ENCODE peak calls at places on chromosomes 6 and 20, in nine cellular contexts. B is stomach; K is HCT116; M is thoracic aorta; P is Peyer's patch; Z is effector memory CD4-positive, alpha-beta T cell; R is MM.1S; N is GM06990; G is IMR-90. Y is an unnamed sample. For H3K27me3, the result is how much of the 10 kb centered on the place peaks cover.

GRCh38 chr6:10759884-10760329 is 12.3 kb downstream of the TMEM14B start:
- DNase-seq in B (no peak), K (peak), M (no peak), P (no peak), Z (no peak), R (no peak), N (no peak), G (peak), Y (peak)

GRCh38 chr6:16058188-16058780 is 70.6 kb upstream of the MYLIP start:
- DNase-seq in B (peak), K (no peak), M (no peak), P (no peak), Z (no peak), R (peak), N (no peak), G (no peak), Y (no peak)

GRCh38 chr20:50302463-50303041 is 111.9 kb downstream of the CEBPB start:
- DNase-seq in B (no peak), K (no peak), M (no peak), P (no peak), Z (no peak), R (no peak), N (no peak), G (peak), Y (peak)

GRCh38 chr20:32541917-32542615 is 43.1 kb downstream of the NOL4L start:
- DNase-seq in B (no peak), K (no peak), M (no peak), P (no peak), Z (no peak), R (no peak), N (no peak), G (no peak), Y (no peak)

GRCh38 chr6:25930532-25931410 is at the start of gene SLC17A2:
- DNase-seq in B (no peak), K (no peak), M (no peak), P (no peak), Z (no peak), R (no peak), N (no peak), G (no peak), Y (no peak)

GRCh38 chr6:166862978-166863530 is 93.3 kb downstream of the RNASET2 start:
- DNase-seq in B (no peak), K (no peak), M (no peak), P (no peak), Z (no peak), R (no peak), N (no peak), G (no peak), Y (no peak)

GRCh38 chr6:90478278-90478677 is 108.6 kb downstream of the MAP3K7 start:
- DNase-seq in B (no peak), K (no peak), M (no peak), P (no peak), Z (no peak), R (no peak), N (no peak), G (no peak), Y (no peak)

GRCh38 chr6:157019733-157020132 is 242.6 kb downstream of the ARID1B start:
- DNase-seq in B (no peak), K (no peak), M (no peak), P (no peak), Z (no peak), R (peak), N (no peak), G (peak), Y (peak)

GRCh38 chr20:59015812-59016711 is 3.2 kb upstream of the TUBB1 start:
- DNase-seq in B (no peak), K (no peak), M (no peak), P (peak), Z (no peak), R (no peak), N (no peak), G (no peak), Y (no peak)

GRCh38 chr6:27650620-27651370 is 177.9 kb upstream of the ZNF184 start:
- DNase-seq in B (no peak), K (peak), M (no peak), P (no peak), Z (no peak), R (no peak), N (peak), G (peak), Y (peak)

GRCh38 chr6:90425161-90425641 is 128.6 kb upstream of the BACH2 start:
- DNase-seq in B (no peak), K (no peak), M (no peak), P (no peak), Z (no peak), R (peak), N (peak), G (no peak), Y (no peak)

GRCh38 chr6:26363882-26364825 is 844 bp upstream of the BTN3A2 start:
- DNase-seq in B (no peak), K (no peak), M (no peak), P (no peak), Z (no peak), R (no peak), N (no peak), G (no peak), Y (peak)

GRCh38 chr6:163260111-163260895 is 154.2 kb upstream of the QKI start:
- DNase-seq in B (no peak), K (no peak), M (no peak), P (no peak), Z (no peak), R (no peak), N (no peak), G (no peak), Y (peak)

GRCh38 chr6:67976486-67976885 is 658.6 kb upstream of the ADGRB3 start:
- DNase-seq in B (no peak), K (no peak), M (no peak), P (no peak), Z (no peak), R (no peak), N (no peak), G (no peak), Y (no peak)

GRCh38 chr20:23588434-23589403 is 17.0 kb downstream of the CST9 start:
- DNase-seq in B (no peak), K (no peak), M (no peak), P (no peak), Z (no peak), R (no peak), N (no peak), G (no peak), Y (no peak)

GRCh38 chr20:37310951-37311350 is 21.5 kb downstream of the MANBAL start:
- DNase-seq in B (no peak), K (no peak), M (no peak), P (no peak), Z (no peak), R (no peak), N (no peak), G (no peak), Y (no peak)

GRCh38 chr6:41352907-41353306 is 17.5 kb downstream of the NCR2 start:
- DNase-seq in B (no peak), K (no peak), M (no peak), P (no peak), Z (no peak), R (no peak), N (no peak), G (no peak), Y (no peak)

GRCh38 chr6:26156105-26156849 is 69.0 kb downstream of the HFE start:
- DNase-seq in B (peak), K (peak), M (peak), P (peak), Z (peak), R (peak), N (peak), G (peak), Y (peak)

GRCh38 chr6:34276191-34276590 is 27.4 kb upstream of the SMIM29 start:
- DNase-seq in B (no peak), K (no peak), M (no peak), P (no peak), Z (no peak), R (no peak), N (no peak), G (no peak), Y (no peak)

GRCh38 chr6:20038385-20038784 is 173.9 kb downstream of the MBOAT1 start:
- DNase-seq in B (no peak), K (no peak), M (no peak), P (no peak), Z (no peak), R (no peak), N (no peak), G (no peak), Y (no peak)

GRCh38 chr6:41939848-41940758 is 1.5 kb downstream of the CCND3 start:
- DNase-seq in B (peak), K (no peak), M (no peak), P (no peak), Z (no peak), R (no peak), N (no peak), G (peak), Y (peak)

GRCh38 chr20:23049933-23050838 is 714 bp upstream of the THBD start:
- DNase-seq in B (peak), K (no peak), M (no peak), P (no peak), Z (no peak), R (no peak), N (peak), G (no peak), Y (peak)

GRCh38 chr6:44219053-44219814 is 2.5 kb downstream of the MYMX start:
- DNase-seq in B (peak), K (no peak), M (peak), P (peak), Z (no peak), R (peak), N (peak), G (peak), Y (peak)

GRCh38 chr20:32285621-32286334 is 8.3 kb downstream of the KIF3B start:
- DNase-seq in B (no peak), K (no peak), M (no peak), P (no peak), Z (peak), R (peak), N (peak), G (peak), Y (peak)

GRCh38 chr6:5713519-5713918 is 293.2 kb downstream of the NRN1 start:
- DNase-seq in B (no peak), K (no peak), M (no peak), P (no peak), Z (no peak), R (no peak), N (no peak), G (no peak), Y (no peak)

GRCh38 chr20:57582432-57583288 is 21.8 kb downstream of the PCK1 start:
- DNase-seq in B (peak), K (no peak), M (no peak), P (no peak), Z (no peak), R (no peak), N (no peak), G (peak), Y (no peak)

GRCh38 chr6:158926429-158926828 is 73.6 kb downstream of the RSPH3 start:
- DNase-seq in B (no peak), K (no peak), M (no peak), P (no peak), Z (no peak), R (no peak), N (no peak), G (peak), Y (peak)

GRCh38 chr6:149923327-149923986 is 536 bp upstream of the RAET1G start:
- DNase-seq in B (no peak), K (no peak), M (no peak), P (no peak), Z (no peak), R (no peak), N (no peak), G (no peak), Y (no peak)

GRCh38 chr6:76264466-76264865 is 192.0 kb upstream of the IMPG1 start:
- DNase-seq in B (no peak), K (no peak), M (no peak), P (no peak), Z (no peak), R (no peak), N (no peak), G (no peak), Y (peak)

GRCh38 chr20:4855097-4855496 is 133.4 kb downstream of the PRND start:
- DNase-seq in B (no peak), K (no peak), M (no peak), P (no peak), Z (no peak), R (no peak), N (no peak), G (no peak), Y (no peak)

GRCh38 chr6:30076333-30076732 is 764 bp upstream of the RNF39 start:
- DNase-seq in B (no peak), K (no peak), M (no peak), P (no peak), Z (no peak), R (no peak), N (no peak), G (no peak), Y (no peak)

GRCh38 chr6:30077218-30077617 is 1.6 kb upstream of the RNF39 start:
- DNase-seq in B (no peak), K (no peak), M (no peak), P (no peak), Z (no peak), R (no peak), N (no peak), G (no peak), Y (no peak)

GRCh38 chr6:30074331-30075093 is 1.1 kb downstream of the RNF39 start:
- DNase-seq in B (no peak), K (no peak), M (no peak), P (no peak), Z (no peak), R (no peak), N (no peak), G (no peak), Y (peak)

GRCh38 chr6:30075094-30075986 is at the start of gene RNF39:
- DNase-seq in B (no peak), K (no peak), M (no peak), P (no peak), Z (no peak), R (no peak), N (no peak), G (no peak), Y (peak)

DNA sequence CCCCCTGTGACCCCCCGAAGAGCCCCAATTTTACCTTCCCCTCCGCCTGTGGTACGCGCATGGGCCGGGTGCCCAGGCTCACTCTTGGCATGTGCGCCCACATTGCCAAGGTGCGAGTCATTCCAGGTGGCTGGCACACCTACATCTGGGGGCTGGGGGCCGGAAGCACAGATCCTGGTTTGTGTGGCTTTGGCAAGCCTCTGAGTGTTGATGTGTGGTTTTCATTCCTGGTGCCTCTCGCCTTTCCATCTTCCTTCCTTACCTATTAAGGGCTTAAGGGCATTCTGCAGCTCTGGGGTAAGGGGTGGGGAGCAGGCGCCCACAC is 380 bp upstream of the RNF39 start:
- DNase-seq in B (peak), K (no peak), M (no peak), P (no peak), Z (no peak), R (no peak), N (no peak), G (no peak), Y (no peak)
- H3K27me3 ChIP-seq in B (half or more), K (under half), M (under half), P (under half), Z (under half), R (half or more), N (under half), G (half or more), Y (half or more)

GRCh38 chr20:61767776-61768494 is 297.7 kb downstream of the TAF4 start:
- DNase-seq in B (no peak), K (no peak), M (no peak), P (no peak), Z (no peak), R (no peak), N (no peak), G (no peak), Y (no peak)

GRCh38 chr20:61764471-61765020 is 301.1 kb downstream of the TAF4 start:
- DNase-seq in B (no peak), K (no peak), M (no peak), P (no peak), Z (no peak), R (no peak), N (no peak), G (no peak), Y (no peak)

GRCh38 chr20:61765081-61765870 is 300.4 kb downstream of the TAF4 start:
- DNase-seq in B (no peak), K (no peak), M (no peak), P (no peak), Z (no peak), R (no peak), N (no peak), G (no peak), Y (no peak)

GRCh38 chr20:61766921-61767610 is 298.6 kb downstream of the TAF4 start:
- DNase-seq in B (no peak), K (no peak), M (no peak), P (no peak), Z (no peak), R (no peak), N (no peak), G (no peak), Y (no peak)

GRCh38 chr20:61765871-61766654 is 299.6 kb downstream of the TAF4 start:
- DNase-seq in B (no peak), K (no peak), M (no peak), P (no peak), Z (no peak), R (no peak), N (no peak), G (no peak), Y (no peak)
- H3K27me3 ChIP-seq in B (half or more), K (under half), M (under half), P (under half), Z (under half), R (half or more), N (under half), G (under half), Y (under half)

DNA sequence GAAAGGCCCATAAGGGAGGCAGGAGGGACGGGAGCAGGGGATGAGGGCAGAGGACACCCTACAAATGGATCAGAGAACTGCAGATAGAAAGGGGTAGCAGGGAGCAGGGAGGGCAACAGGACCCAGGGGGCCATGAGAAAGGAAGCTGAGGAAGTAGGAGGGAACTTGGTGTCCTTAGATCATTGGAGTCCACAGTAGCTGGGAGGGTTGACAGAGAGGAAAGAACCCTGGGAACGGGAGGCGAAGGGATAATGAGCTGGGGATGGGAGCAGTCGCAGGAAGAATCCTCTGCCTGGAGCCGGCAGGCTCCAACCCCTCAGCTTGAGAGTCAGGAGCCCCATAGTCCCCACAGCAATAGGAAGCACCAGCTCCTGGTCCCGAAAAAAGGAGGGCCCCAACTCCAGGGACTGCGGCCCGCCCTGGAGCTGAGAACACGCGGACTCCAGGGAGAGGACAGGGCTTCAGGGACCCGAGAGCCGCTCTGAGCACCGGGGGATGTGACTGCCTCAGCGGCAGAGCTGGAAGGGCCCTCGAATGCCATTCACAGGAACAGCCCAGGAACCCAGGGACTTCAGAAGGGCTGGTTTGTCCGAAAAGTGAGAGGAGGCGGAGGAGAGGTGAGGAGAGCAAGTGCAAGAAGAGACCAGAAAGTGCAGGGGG is 32.7 kb downstream of the HLA-A start:
- DNase-seq in B (no peak), K (no peak), M (no peak), P (no peak), Z (no peak), R (no peak), N (no peak), G (no peak), Y (no peak)
- H3K27me3 ChIP-seq in B (under half), K (under half), M (under half), P (under half), Z (under half), R (under half), N (under half), G (under half), Y (under half)

GRCh38 chr20:46053416-46053815 is 24.4 kb downstream of the SLC12A5 start:
- DNase-seq in B (no peak), K (no peak), M (no peak), P (no peak), Z (no peak), R (no peak), N (no peak), G (no peak), Y (no peak)
- H3K27me3 ChIP-seq in B (half or more), K (under half), M (under half), P (under half), Z (under half), R (under half), N (under half), G (under half), Y (under half)

GRCh38 chr6:154969796-154970195 is 25.3 kb upstream of the TIAM2 start:
- DNase-seq in B (no peak), K (no peak), M (no peak), P (no peak), Z (no peak), R (no peak), N (no peak), G (no peak), Y (no peak)
- H3K27me3 ChIP-seq in B (under half), K (under half), M (under half), P (under half), Z (under half), R (under half), N (under half), G (under half), Y (under half)

GRCh38 chr20:9515761-9516657 is 1.6 kb downstream of the LAMP5 start:
- DNase-seq in B (no peak), K (peak), M (no peak), P (no peak), Z (no peak), R (peak), N (peak), G (no peak), Y (no peak)
- H3K27me3 ChIP-seq in B (half or more), K (under half), M (under half), P (under half), Z (under half), R (under half), N (under half), G (half or more), Y (half or more)

GRCh38 chr20:64055893-64056638 is 6.6 kb upstream of the SOX18 start:
- DNase-seq in B (no peak), K (no peak), M (no peak), P (no peak), Z (no peak), R (no peak), N (no peak), G (peak), Y (no peak)

GRCh38 chr20:64053841-64054661 is 4.6 kb upstream of the SOX18 start:
- DNase-seq in B (no peak), K (peak), M (no peak), P (no peak), Z (no peak), R (no peak), N (no peak), G (no peak), Y (no peak)

GRCh38 chr20:64056889-64057627 is 5.9 kb upstream of the TCEA2 start:
- DNase-seq in B (no peak), K (no peak), M (no peak), P (no peak), Z (no peak), R (no peak), N (peak), G (no peak), Y (no peak)

GRCh38 chr20:64056639-64056888 is 6.4 kb upstream of the TCEA2 start:
- DNase-seq in B (no peak), K (no peak), M (no peak), P (no peak), Z (no peak), R (no peak), N (no peak), G (no peak), Y (no peak)

GRCh38 chr20:64055396-64055892 is 6.0 kb upstream of the SOX18 start:
- DNase-seq in B (no peak), K (no peak), M (no peak), P (no peak), Z (no peak), R (no peak), N (no peak), G (no peak), Y (no peak)
- H3K27me3 ChIP-seq in B (half or more), K (under half), M (under half), P (under half), Z (under half), R (half or more), N (under half), G (under half), Y (under half)

GRCh38 chr6:143705564-143705963 is 27.8 kb downstream of the PHACTR2 start:
- DNase-seq in B (no peak), K (no peak), M (no peak), P (no peak), Z (no peak), R (no peak), N (no peak), G (no peak), Y (no peak)

GRCh38 chr6:143708889-143709288 is 31.1 kb downstream of the PHACTR2 start:
- DNase-seq in B (no peak), K (no peak), M (no peak), P (no peak), Z (no peak), R (no peak), N (no peak), G (no peak), Y (no peak)

GRCh38 chr6:143707702-143708101 is 29.9 kb downstream of the PHACTR2 start:
- DNase-seq in B (no peak), K (no peak), M (no peak), P (no peak), Z (no peak), R (no peak), N (no peak), G (no peak), Y (no peak)
- H3K27me3 ChIP-seq in B (under half), K (under half), M (under half), P (under half), Z (under half), R (under half), N (under half), G (under half), Y (under half)